ENCODE peak calls at places on chromosomes 3 and 15, in five cellular contexts. D is HS-27A; I is stimulated activated CD8-positive, alpha-beta memory T cell treated with anti-CD3 and anti-CD28 coated beads, Interleukin-12 subunit alpha, Interleukin-12 subunit beta, amount 100 ng/mL, for 4 hours; U is AG04449; Y is DMS153. X is an unnamed sample.
A peak's percentile ranks its signal among the peaks of the same experiment; 100 is the strongest.

GRCh38 chr3:153835540-153835939 is 285.6 kb upstream of the ARHGEF26 start:
- DNase-seq in D (no peak), U (no peak), I (no peak), Y (no peak), X (no peak)

GRCh38 chr3:126267169-126267975 is 87.0 kb upstream of the ALDH1L1 start:
- DNase-seq in I (no peak), U (peak; percentile 75), Y (no peak), D (peak; percentile 92), X (peak; percentile 85)

GRCh38 chr15:64774556-64775523 is 549 bp downstream of the RBPMS2 start:
- DNase-seq in D (no peak), I (no peak), U (no peak), Y (no peak), X (peak; percentile 87)

GRCh38 chr15:39698444-39699390 is 83.9 kb downstream of the FSIP1 start:
- DNase-seq in U (no peak), I (no peak), D (no peak), Y (no peak), X (no peak)

GRCh38 chr3:11498646-11499045 is 145.1 kb downstream of the VGLL4 start:
- DNase-seq in I (no peak), Y (no peak), D (no peak), U (no peak), X (no peak)

GRCh38 chr15:60585743-60586708 is 107.1 kb upstream of the ICE2 start:
- DNase-seq in D (peak; percentile 54), U (no peak), I (no peak), Y (peak; percentile 15), X (peak; percentile 31)

GRCh38 chr3:31968927-31969418 is 12.1 kb downstream of the OSBPL10 start:
- DNase-seq in D (peak; percentile 97), I (no peak), U (peak; percentile 72), Y (no peak), X (no peak)

GRCh38 chr15:28024889-28025250 is 74.2 kb downstream of the OCA2 start:
- DNase-seq in I (no peak), U (no peak), Y (no peak), D (no peak), X (no peak)

GRCh38 chr3:36302110-36302509 is 78.2 kb upstream of the STAC start:
- DNase-seq in Y (no peak), I (no peak), U (no peak), D (no peak), X (no peak)

GRCh38 chr3:112089956-112090898 is 4.0 kb downstream of the C3orf52 start:
- DNase-seq in I (no peak), Y (peak; percentile 79), D (no peak), U (no peak), X (no peak)

GRCh38 chr3:22269827-22270226 is 518.8 kb upstream of the ZNF385D start:
- DNase-seq in U (no peak), I (no peak), Y (no peak), D (peak; percentile 35), X (no peak)

GRCh38 chr15:66901336-66902100 is 163.9 kb upstream of the SMAD3 start:
- DNase-seq in U (no peak), Y (no peak), I (no peak), D (no peak), X (no peak)

GRCh38 chr15:58690703-58691102 is 58.8 kb downstream of the ADAM10 start:
- DNase-seq in D (no peak), U (no peak), Y (no peak), I (no peak), X (no peak)

GRCh38 chr15:37015476-37015875 is 84.9 kb downstream of the MEIS2 start:
- DNase-seq in D (no peak), Y (no peak), U (no peak), I (no peak), X (no peak)

GRCh38 chr15:93987068-93987467 is 244.3 kb upstream of the MCTP2 start:
- DNase-seq in Y (no peak), D (no peak), U (no peak), I (no peak), X (no peak)

GRCh38 chr15:46938169-46938568 is 779.1 kb upstream of the SEMA6D start:
- DNase-seq in U (no peak), D (no peak), Y (no peak), I (no peak), X (no peak)

GRCh38 chr15:69843267-69843666 is 254.4 kb downstream of the TLE3 start:
- DNase-seq in U (no peak), Y (no peak), D (no peak), I (no peak), X (no peak)

GRCh38 chr3:119324899-119325298 is 30.7 kb downstream of the ARHGAP31 start:
- DNase-seq in U (no peak), Y (no peak), D (no peak), I (no peak), X (no peak)

GRCh38 chr3:4426782-4427344 is 40.2 kb downstream of the SUMF1 start:
- DNase-seq in U (peak; percentile 90), D (no peak), Y (no peak), I (no peak), X (peak; percentile 36)

GRCh38 chr3:171974986-171975837 is 64.2 kb upstream of the FNDC3B start:
- DNase-seq in D (no peak), U (peak; percentile 28), I (no peak), Y (no peak), X (no peak)

GRCh38 chr15:75449585-75450306 is 1.7 kb downstream of the SIN3A start:
- DNase-seq in Y (no peak), D (no peak), I (no peak), U (no peak), X (no peak)

GRCh38 chr3:98732239-98733054 is 30.7 kb upstream of the ST3GAL6 start:
- DNase-seq in U (no peak), Y (no peak), D (peak; percentile 33), I (no peak), X (peak; percentile 84)

X was measured in upper lobe of left lung.